ENCODE peak calls at places on chromosomes 7 and 10, in ten cellular contexts. One of them, this sample, is unnamed.

GRCh38 chr7:128176696-128177095 is 64.4 kb upstream of the LEP start:
- DNase-seq in NCI-H2029 treated with DMSO at 0.1 percent for 48 hours: no peak
- DNase-seq in activated naive CD8-positive, alpha-beta T cell treated with anti-CD3 and anti-CD28 coated beads for 36 hours: no peak
- DNase-seq in progenitor cell of endocrine pancreas: no peak
- DNase-seq in MCF 10A: no peak
- DNase-seq in T-cell: no peak
- DNase-seq in GM12892: no peak
- DNase-seq in SK-N-MC: no peak
- DNase-seq in spleen: no peak
- DNase-seq in A673: no peak
- DNase-seq in this sample: no peak

GRCh38 chr7:94236960-94237359 is 157.7 kb upstream of the COL1A2 start:
- DNase-seq in NCI-H2029 treated with DMSO at 0.1 percent for 48 hours: no peak
- DNase-seq in activated naive CD8-positive, alpha-beta T cell treated with anti-CD3 and anti-CD28 coated beads for 36 hours: no peak
- DNase-seq in progenitor cell of endocrine pancreas: no peak
- DNase-seq in MCF 10A: no peak
- DNase-seq in T-cell: no peak
- DNase-seq in GM12892: no peak
- DNase-seq in SK-N-MC: no peak
- DNase-seq in spleen: no peak
- DNase-seq in A673: no peak
- DNase-seq in this sample: no peak

GRCh38 chr7:27779873-27780272 is 39.9 kb downstream of the TAX1BP1 start:
- DNase-seq in NCI-H2029 treated with DMSO at 0.1 percent for 48 hours: no peak
- DNase-seq in activated naive CD8-positive, alpha-beta T cell treated with anti-CD3 and anti-CD28 coated beads for 36 hours: no peak
- DNase-seq in progenitor cell of endocrine pancreas: no peak
- DNase-seq in MCF 10A: no peak
- DNase-seq in T-cell: no peak
- DNase-seq in GM12892: no peak
- DNase-seq in SK-N-MC: no peak
- DNase-seq in spleen: no peak
- DNase-seq in A673: no peak
- DNase-seq in this sample: no peak

GRCh38 chr10:93468532-93469213 is 13.5 kb downstream of the MYOF start:
- DNase-seq in NCI-H2029 treated with DMSO at 0.1 percent for 48 hours: no peak
- DNase-seq in activated naive CD8-positive, alpha-beta T cell treated with anti-CD3 and anti-CD28 coated beads for 36 hours: no peak
- DNase-seq in progenitor cell of endocrine pancreas: no peak
- DNase-seq in MCF 10A: peak; percentile 93
- DNase-seq in T-cell: no peak
- DNase-seq in GM12892: no peak
- DNase-seq in SK-N-MC: no peak
- DNase-seq in spleen: no peak
- DNase-seq in A673: peak; percentile 69
- DNase-seq in this sample: no peak

GRCh38 chr7:1806354-1806753 is 136.3 kb downstream of the ELFN1 start:
- DNase-seq in NCI-H2029 treated with DMSO at 0.1 percent for 48 hours: no peak
- DNase-seq in activated naive CD8-positive, alpha-beta T cell treated with anti-CD3 and anti-CD28 coated beads for 36 hours: no peak
- DNase-seq in progenitor cell of endocrine pancreas: no peak
- DNase-seq in MCF 10A: no peak
- DNase-seq in T-cell: no peak
- DNase-seq in GM12892: no peak
- DNase-seq in SK-N-MC: no peak
- DNase-seq in spleen: peak; percentile 30
- DNase-seq in A673: no peak
- DNase-seq in this sample: no peak

GRCh38 chr10:109892087-109892486 is 31.2 kb downstream of the XPNPEP1 start:
- DNase-seq in NCI-H2029 treated with DMSO at 0.1 percent for 48 hours: no peak
- DNase-seq in activated naive CD8-positive, alpha-beta T cell treated with anti-CD3 and anti-CD28 coated beads for 36 hours: no peak
- DNase-seq in progenitor cell of endocrine pancreas: no peak
- DNase-seq in MCF 10A: peak; percentile 86
- DNase-seq in T-cell: no peak
- DNase-seq in GM12892: no peak
- DNase-seq in SK-N-MC: no peak
- DNase-seq in spleen: no peak
- DNase-seq in A673: no peak
- DNase-seq in this sample: no peak

GRCh38 chr10:99828464-99828863 is 46.0 kb downstream of the ABCC2 start:
- DNase-seq in NCI-H2029 treated with DMSO at 0.1 percent for 48 hours: no peak
- DNase-seq in activated naive CD8-positive, alpha-beta T cell treated with anti-CD3 and anti-CD28 coated beads for 36 hours: no peak
- DNase-seq in progenitor cell of endocrine pancreas: no peak
- DNase-seq in MCF 10A: no peak
- DNase-seq in T-cell: no peak
- DNase-seq in GM12892: no peak
- DNase-seq in SK-N-MC: no peak
- DNase-seq in spleen: no peak
- DNase-seq in A673: no peak
- DNase-seq in this sample: no peak

GRCh38 chr7:37187179-37187578 is 261.5 kb downstream of the ELMO1 start:
- DNase-seq in NCI-H2029 treated with DMSO at 0.1 percent for 48 hours: no peak
- DNase-seq in activated naive CD8-positive, alpha-beta T cell treated with anti-CD3 and anti-CD28 coated beads for 36 hours: no peak
- DNase-seq in progenitor cell of endocrine pancreas: no peak
- DNase-seq in MCF 10A: no peak
- DNase-seq in T-cell: no peak
- DNase-seq in GM12892: no peak
- DNase-seq in SK-N-MC: no peak
- DNase-seq in spleen: no peak
- DNase-seq in A673: no peak
- DNase-seq in this sample: no peak

GRCh38 chr10:116418394-116418793 is 9.3 kb upstream of the PNLIPRP3 start:
- DNase-seq in NCI-H2029 treated with DMSO at 0.1 percent for 48 hours: no peak
- DNase-seq in activated naive CD8-positive, alpha-beta T cell treated with anti-CD3 and anti-CD28 coated beads for 36 hours: no peak
- DNase-seq in progenitor cell of endocrine pancreas: no peak
- DNase-seq in MCF 10A: peak; percentile 45
- DNase-seq in T-cell: no peak
- DNase-seq in GM12892: no peak
- DNase-seq in SK-N-MC: no peak
- DNase-seq in spleen: no peak
- DNase-seq in A673: peak; percentile 28
- DNase-seq in this sample: no peak

GRCh38 chr10:92493362-92493761 is 80.5 kb downstream of the IDE start:
- DNase-seq in NCI-H2029 treated with DMSO at 0.1 percent for 48 hours: no peak
- DNase-seq in activated naive CD8-positive, alpha-beta T cell treated with anti-CD3 and anti-CD28 coated beads for 36 hours: no peak
- DNase-seq in progenitor cell of endocrine pancreas: no peak
- DNase-seq in MCF 10A: no peak
- DNase-seq in T-cell: no peak
- DNase-seq in GM12892: no peak
- DNase-seq in SK-N-MC: no peak
- DNase-seq in spleen: no peak
- DNase-seq in A673: no peak
- DNase-seq in this sample: no peak

GRCh38 chr7:54831644-54832095 is 72.7 kb upstream of the SEC61G start:
- DNase-seq in NCI-H2029 treated with DMSO at 0.1 percent for 48 hours: no peak
- DNase-seq in activated naive CD8-positive, alpha-beta T cell treated with anti-CD3 and anti-CD28 coated beads for 36 hours: no peak
- DNase-seq in progenitor cell of endocrine pancreas: no peak
- DNase-seq in MCF 10A: peak; percentile 96
- DNase-seq in T-cell: no peak
- DNase-seq in GM12892: no peak
- DNase-seq in SK-N-MC: no peak
- DNase-seq in spleen: no peak
- DNase-seq in A673: no peak
- DNase-seq in this sample: no peak

GRCh38 chr10:3229815-3230214 is 57.2 kb upstream of the PITRM1 start:
- DNase-seq in NCI-H2029 treated with DMSO at 0.1 percent for 48 hours: no peak
- DNase-seq in activated naive CD8-positive, alpha-beta T cell treated with anti-CD3 and anti-CD28 coated beads for 36 hours: no peak
- DNase-seq in progenitor cell of endocrine pancreas: no peak
- DNase-seq in MCF 10A: no peak
- DNase-seq in T-cell: no peak
- DNase-seq in GM12892: no peak
- DNase-seq in SK-N-MC: no peak
- DNase-seq in spleen: no peak
- DNase-seq in A673: no peak
- DNase-seq in this sample: no peak

GRCh38 chr7:72336382-72336886 is 75.7 kb downstream of the CALN1 start:
- DNase-seq in NCI-H2029 treated with DMSO at 0.1 percent for 48 hours: no peak
- DNase-seq in activated naive CD8-positive, alpha-beta T cell treated with anti-CD3 and anti-CD28 coated beads for 36 hours: no peak
- DNase-seq in progenitor cell of endocrine pancreas: no peak
- DNase-seq in MCF 10A: no peak
- DNase-seq in T-cell: no peak
- DNase-seq in GM12892: no peak
- DNase-seq in SK-N-MC: no peak
- DNase-seq in spleen: no peak
- DNase-seq in A673: no peak
- DNase-seq in this sample: no peak

GRCh38 chr7:48085942-48086341 is 3.1 kb upstream of the UPP1 start:
- DNase-seq in NCI-H2029 treated with DMSO at 0.1 percent for 48 hours: no peak
- DNase-seq in activated naive CD8-positive, alpha-beta T cell treated with anti-CD3 and anti-CD28 coated beads for 36 hours: no peak
- DNase-seq in progenitor cell of endocrine pancreas: no peak
- DNase-seq in MCF 10A: no peak
- DNase-seq in T-cell: no peak
- DNase-seq in GM12892: no peak
- DNase-seq in SK-N-MC: no peak
- DNase-seq in spleen: peak; percentile 70
- DNase-seq in A673: no peak
- DNase-seq in this sample: no peak

GRCh38 chr10:31318382-31318853 is 598 bp upstream of the ZEB1 start:
- DNase-seq in NCI-H2029 treated with DMSO at 0.1 percent for 48 hours: no peak
- DNase-seq in activated naive CD8-positive, alpha-beta T cell treated with anti-CD3 and anti-CD28 coated beads for 36 hours: peak; percentile 64
- DNase-seq in progenitor cell of endocrine pancreas: no peak
- DNase-seq in MCF 10A: peak; percentile 69
- DNase-seq in T-cell: peak; percentile 50
- DNase-seq in GM12892: peak; percentile 61
- DNase-seq in SK-N-MC: no peak
- DNase-seq in spleen: peak; percentile 94
- DNase-seq in A673: no peak
- DNase-seq in this sample: peak; percentile 15

GRCh38 chr7:151083071-151083823 is at the start of gene TMUB1:
- DNase-seq in NCI-H2029 treated with DMSO at 0.1 percent for 48 hours: peak; percentile 42
- DNase-seq in activated naive CD8-positive, alpha-beta T cell treated with anti-CD3 and anti-CD28 coated beads for 36 hours: peak; percentile 87
- DNase-seq in progenitor cell of endocrine pancreas: peak; percentile 67
- DNase-seq in MCF 10A: peak; percentile 52
- DNase-seq in T-cell: peak; percentile 81
- DNase-seq in GM12892: peak; percentile 83
- DNase-seq in SK-N-MC: no peak
- DNase-seq in spleen: peak; percentile 97
- DNase-seq in A673: peak; percentile 83
- DNase-seq in this sample: peak; percentile 12

GRCh38 chr10:102504179-102504975 is 605 bp downstream of the SUFU start:
- DNase-seq in NCI-H2029 treated with DMSO at 0.1 percent for 48 hours: no peak
- DNase-seq in activated naive CD8-positive, alpha-beta T cell treated with anti-CD3 and anti-CD28 coated beads for 36 hours: peak; percentile 38
- DNase-seq in progenitor cell of endocrine pancreas: peak; percentile 44
- DNase-seq in MCF 10A: no peak
- DNase-seq in T-cell: peak; percentile 9
- DNase-seq in GM12892: no peak
- DNase-seq in SK-N-MC: no peak
- DNase-seq in spleen: peak; percentile 89
- DNase-seq in A673: peak; percentile 59
- DNase-seq in this sample: peak; percentile 8

GRCh38 chr7:12210179-12211053 is 678 bp upstream of the TMEM106B start:
- DNase-seq in NCI-H2029 treated with DMSO at 0.1 percent for 48 hours: peak; percentile 57
- DNase-seq in activated naive CD8-positive, alpha-beta T cell treated with anti-CD3 and anti-CD28 coated beads for 36 hours: no peak
- DNase-seq in progenitor cell of endocrine pancreas: peak; percentile 10
- DNase-seq in MCF 10A: no peak
- DNase-seq in T-cell: no peak
- DNase-seq in GM12892: no peak
- DNase-seq in SK-N-MC: no peak
- DNase-seq in spleen: peak; percentile 83
- DNase-seq in A673: no peak
- DNase-seq in this sample: no peak

GRCh38 chr7:137886706-137887105 is 39.9 kb upstream of the DGKI start:
- DNase-seq in NCI-H2029 treated with DMSO at 0.1 percent for 48 hours: no peak
- DNase-seq in activated naive CD8-positive, alpha-beta T cell treated with anti-CD3 and anti-CD28 coated beads for 36 hours: no peak
- DNase-seq in progenitor cell of endocrine pancreas: no peak
- DNase-seq in MCF 10A: no peak
- DNase-seq in T-cell: no peak
- DNase-seq in GM12892: no peak
- DNase-seq in SK-N-MC: no peak
- DNase-seq in spleen: no peak
- DNase-seq in A673: no peak
- DNase-seq in this sample: no peak

GRCh38 chr10:79266092-79266491 is 81.2 kb upstream of the PPIF start:
- DNase-seq in NCI-H2029 treated with DMSO at 0.1 percent for 48 hours: no peak
- DNase-seq in activated naive CD8-positive, alpha-beta T cell treated with anti-CD3 and anti-CD28 coated beads for 36 hours: no peak
- DNase-seq in progenitor cell of endocrine pancreas: no peak
- DNase-seq in MCF 10A: no peak
- DNase-seq in T-cell: no peak
- DNase-seq in GM12892: peak; percentile 42
- DNase-seq in SK-N-MC: no peak
- DNase-seq in spleen: no peak
- DNase-seq in A673: peak; percentile 83
- DNase-seq in this sample: no peak

GRCh38 chr7:49885593-49886285 is 112.3 kb downstream of the VWC2 start:
- DNase-seq in NCI-H2029 treated with DMSO at 0.1 percent for 48 hours: no peak
- DNase-seq in activated naive CD8-positive, alpha-beta T cell treated with anti-CD3 and anti-CD28 coated beads for 36 hours: no peak
- DNase-seq in progenitor cell of endocrine pancreas: no peak
- DNase-seq in MCF 10A: no peak
- DNase-seq in T-cell: no peak
- DNase-seq in GM12892: no peak
- DNase-seq in SK-N-MC: no peak
- DNase-seq in spleen: no peak
- DNase-seq in A673: no peak
- DNase-seq in this sample: no peak

GRCh38 chr10:98087309-98087708 is 47.1 kb upstream of the R3HCC1L start:
- DNase-seq in NCI-H2029 treated with DMSO at 0.1 percent for 48 hours: no peak
- DNase-seq in activated naive CD8-positive, alpha-beta T cell treated with anti-CD3 and anti-CD28 coated beads for 36 hours: no peak
- DNase-seq in progenitor cell of endocrine pancreas: no peak
- DNase-seq in MCF 10A: peak; percentile 16
- DNase-seq in T-cell: no peak
- DNase-seq in GM12892: no peak
- DNase-seq in SK-N-MC: no peak
- DNase-seq in spleen: no peak
- DNase-seq in A673: no peak
- DNase-seq in this sample: peak; percentile 49

GRCh38 chr10:24722676-24723385 is 856 bp downstream of the ARHGAP21 start:
- DNase-seq in NCI-H2029 treated with DMSO at 0.1 percent for 48 hours: no peak
- DNase-seq in activated naive CD8-positive, alpha-beta T cell treated with anti-CD3 and anti-CD28 coated beads for 36 hours: peak; percentile 62
- DNase-seq in progenitor cell of endocrine pancreas: peak; percentile 40
- DNase-seq in MCF 10A: peak; percentile 49
- DNase-seq in T-cell: peak; percentile 27
- DNase-seq in GM12892: peak; percentile 48
- DNase-seq in SK-N-MC: no peak
- DNase-seq in spleen: peak; percentile 84
- DNase-seq in A673: peak; percentile 77
- DNase-seq in this sample: no peak

GRCh38 chr7:2886900-2887299 is 42.8 kb upstream of the GNA12 start:
- DNase-seq in NCI-H2029 treated with DMSO at 0.1 percent for 48 hours: peak; percentile 51
- DNase-seq in activated naive CD8-positive, alpha-beta T cell treated with anti-CD3 and anti-CD28 coated beads for 36 hours: peak; percentile 60
- DNase-seq in progenitor cell of endocrine pancreas: peak; percentile 29
- DNase-seq in MCF 10A: peak; percentile 76
- DNase-seq in T-cell: no peak
- DNase-seq in GM12892: peak; percentile 70
- DNase-seq in SK-N-MC: peak; percentile 81
- DNase-seq in spleen: no peak
- DNase-seq in A673: peak; percentile 89
- DNase-seq in this sample: peak; percentile 7

GRCh38 chr10:111126073-111126472 is 49.2 kb downstream of the ADRA2A start:
- DNase-seq in NCI-H2029 treated with DMSO at 0.1 percent for 48 hours: no peak
- DNase-seq in activated naive CD8-positive, alpha-beta T cell treated with anti-CD3 and anti-CD28 coated beads for 36 hours: no peak
- DNase-seq in progenitor cell of endocrine pancreas: no peak
- DNase-seq in MCF 10A: peak; percentile 46
- DNase-seq in T-cell: no peak
- DNase-seq in GM12892: no peak
- DNase-seq in SK-N-MC: no peak
- DNase-seq in spleen: no peak
- DNase-seq in A673: no peak
- DNase-seq in this sample: no peak

GRCh38 chr10:131817866-131818509 is 82.8 kb upstream of the PPP2R2D start:
- DNase-seq in NCI-H2029 treated with DMSO at 0.1 percent for 48 hours: no peak
- DNase-seq in activated naive CD8-positive, alpha-beta T cell treated with anti-CD3 and anti-CD28 coated beads for 36 hours: no peak
- DNase-seq in progenitor cell of endocrine pancreas: peak; percentile 5
- DNase-seq in MCF 10A: no peak
- DNase-seq in T-cell: no peak
- DNase-seq in GM12892: no peak
- DNase-seq in SK-N-MC: no peak
- DNase-seq in spleen: no peak
- DNase-seq in A673: no peak
- DNase-seq in this sample: peak; percentile 7

GRCh38 chr10:130014734-130015695 is 50.9 kb upstream of the EBF3 start:
- DNase-seq in NCI-H2029 treated with DMSO at 0.1 percent for 48 hours: no peak
- DNase-seq in activated naive CD8-positive, alpha-beta T cell treated with anti-CD3 and anti-CD28 coated beads for 36 hours: no peak
- DNase-seq in progenitor cell of endocrine pancreas: no peak
- DNase-seq in MCF 10A: no peak
- DNase-seq in T-cell: no peak
- DNase-seq in GM12892: no peak
- DNase-seq in SK-N-MC: no peak
- DNase-seq in spleen: no peak
- DNase-seq in A673: no peak
- DNase-seq in this sample: no peak

GRCh38 chr10:9158675-9159074 is 1104.2 kb downstream of the GATA3 start:
- DNase-seq in NCI-H2029 treated with DMSO at 0.1 percent for 48 hours: no peak
- DNase-seq in activated naive CD8-positive, alpha-beta T cell treated with anti-CD3 and anti-CD28 coated beads for 36 hours: no peak
- DNase-seq in progenitor cell of endocrine pancreas: no peak
- DNase-seq in MCF 10A: peak; percentile 74
- DNase-seq in T-cell: no peak
- DNase-seq in GM12892: no peak
- DNase-seq in SK-N-MC: no peak
- DNase-seq in spleen: no peak
- DNase-seq in A673: no peak
- DNase-seq in this sample: no peak

This sample was measured in DMS79 treated with DMSO at 0.1 percent for 48 hours.